ENCODE peak calls at places on chromosomes 5 and 9, in seven cellular contexts. Q is stomach, V is HCT116, G is Karpas-422, N is OCI-LY7, R is endodermal cell, A is cardiac muscle cell. K is an unnamed sample. For H3K4me1, the result is how much of the 10 kb centered on the place peaks cover.

GRCh38 chr5:16937023-16937379 is 913 bp upstream of the MYO10 start:
- DNase-seq in Q (peak), V (no peak), G (no peak), N (no peak), R (no peak), A (no peak), K (no peak)

GRCh38 chr5:175351126-175351525 is 92.9 kb downstream of the DRD1 start:
- DNase-seq in Q (no peak), V (no peak), G (no peak), N (no peak), R (no peak), A (no peak), K (peak)

GRCh38 chr5:6847896-6848295 is 134.7 kb downstream of the TENT4A start:
- DNase-seq in Q (no peak), V (no peak), G (no peak), N (no peak), R (no peak), A (no peak), K (no peak)

GRCh38 chr9:4842734-4843133 is 50.0 kb downstream of the RCL1 start:
- DNase-seq in Q (no peak), V (no peak), G (no peak), N (no peak), R (no peak), A (no peak), K (no peak)

GRCh38 chr5:127298036-127298429 is 7.4 kb downstream of the MEGF10 start:
- DNase-seq in Q (no peak), V (no peak), G (no peak), N (no peak), R (no peak), A (no peak), K (no peak)

GRCh38 chr9:6765396-6765795 is 7.6 kb downstream of the KDM4C start:
- DNase-seq in Q (no peak), V (no peak), G (no peak), N (no peak), R (no peak), A (no peak), K (no peak)

GRCh38 chr5:167626341-167627118 is 664.9 kb upstream of the WWC1 start:
- DNase-seq in Q (no peak), V (no peak), G (no peak), N (no peak), R (no peak), A (no peak), K (no peak)

GRCh38 chr5:169796731-169797130 is 159.7 kb downstream of the DOCK2 start:
- DNase-seq in Q (no peak), V (no peak), G (no peak), N (no peak), R (no peak), A (no peak), K (no peak)

GRCh38 chr9:95570150-95570549 is 53.4 kb upstream of the PTCH1 start:
- DNase-seq in Q (no peak), V (no peak), G (no peak), N (no peak), R (peak), A (no peak), K (peak)

GRCh38 chr9:95574176-95574575 is 57.4 kb upstream of the PTCH1 start:
- DNase-seq in Q (no peak), V (no peak), G (peak), N (peak), R (no peak), A (no peak), K (no peak)

GRCh38 chr9:95570646-95571045 is 53.9 kb upstream of the PTCH1 start:
- DNase-seq in Q (no peak), V (no peak), G (no peak), N (no peak), R (peak), A (no peak), K (peak)

GRCh38 chr9:95573463-95573862 is 56.7 kb upstream of the PTCH1 start:
- DNase-seq in Q (no peak), V (no peak), G (no peak), N (no peak), R (no peak), A (no peak), K (no peak)

DNA sequence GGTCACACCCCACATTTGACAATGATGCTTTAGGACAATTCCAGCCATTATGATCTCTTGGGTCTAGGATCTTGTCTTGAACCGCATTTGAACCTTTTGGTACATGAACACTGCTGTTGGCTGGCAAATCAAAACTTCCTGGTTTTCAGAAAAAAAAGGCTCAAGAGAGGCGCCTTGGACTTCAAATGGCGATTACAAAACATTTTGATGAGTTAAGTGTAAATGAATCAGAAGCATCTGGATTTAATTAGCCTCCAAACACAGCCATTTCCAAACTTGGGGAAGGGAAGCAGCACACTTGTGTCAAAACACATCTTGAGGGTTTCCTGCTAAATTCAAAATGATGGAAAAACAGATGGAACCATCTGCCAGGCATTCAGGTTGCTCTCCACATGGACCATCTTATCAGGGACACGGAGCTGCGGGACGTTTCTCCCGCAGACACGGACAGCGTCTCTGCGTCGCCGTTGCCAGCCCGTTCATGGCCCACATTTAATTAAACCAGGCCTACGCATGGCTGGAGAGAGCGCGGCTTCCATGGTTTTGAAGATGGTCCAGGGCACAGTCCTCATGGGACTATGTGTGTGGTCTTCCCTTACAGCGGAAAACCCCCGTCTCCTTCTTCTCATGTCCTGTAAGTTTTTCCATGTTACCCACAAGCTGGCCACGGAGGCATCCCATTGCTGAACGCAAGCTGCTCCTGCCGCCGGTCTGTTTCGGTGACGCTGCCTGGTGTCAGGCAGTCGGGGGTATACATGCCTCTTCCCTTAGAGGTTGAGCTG is 55.8 kb upstream of the PTCH1 start:
- DNase-seq in Q (no peak), V (no peak), G (no peak), N (no peak), R (no peak), A (no peak), K (peak)
- H3K4me3 ChIP-seq in Q (no peak), V (no peak), G (no peak), N (no peak), R (no peak), A (no peak), K (no peak)

GRCh38 chr5:62457071-62457470 is 44.5 kb downstream of the IPO11 start:
- DNase-seq in Q (no peak), V (no peak), G (no peak), N (no peak), R (no peak), A (no peak), K (no peak)
- H3K4me1 ChIP-seq in Q (under half), V (under half), G (under half), N (under half), R (under half), A (under half), K (under half)

DNA sequence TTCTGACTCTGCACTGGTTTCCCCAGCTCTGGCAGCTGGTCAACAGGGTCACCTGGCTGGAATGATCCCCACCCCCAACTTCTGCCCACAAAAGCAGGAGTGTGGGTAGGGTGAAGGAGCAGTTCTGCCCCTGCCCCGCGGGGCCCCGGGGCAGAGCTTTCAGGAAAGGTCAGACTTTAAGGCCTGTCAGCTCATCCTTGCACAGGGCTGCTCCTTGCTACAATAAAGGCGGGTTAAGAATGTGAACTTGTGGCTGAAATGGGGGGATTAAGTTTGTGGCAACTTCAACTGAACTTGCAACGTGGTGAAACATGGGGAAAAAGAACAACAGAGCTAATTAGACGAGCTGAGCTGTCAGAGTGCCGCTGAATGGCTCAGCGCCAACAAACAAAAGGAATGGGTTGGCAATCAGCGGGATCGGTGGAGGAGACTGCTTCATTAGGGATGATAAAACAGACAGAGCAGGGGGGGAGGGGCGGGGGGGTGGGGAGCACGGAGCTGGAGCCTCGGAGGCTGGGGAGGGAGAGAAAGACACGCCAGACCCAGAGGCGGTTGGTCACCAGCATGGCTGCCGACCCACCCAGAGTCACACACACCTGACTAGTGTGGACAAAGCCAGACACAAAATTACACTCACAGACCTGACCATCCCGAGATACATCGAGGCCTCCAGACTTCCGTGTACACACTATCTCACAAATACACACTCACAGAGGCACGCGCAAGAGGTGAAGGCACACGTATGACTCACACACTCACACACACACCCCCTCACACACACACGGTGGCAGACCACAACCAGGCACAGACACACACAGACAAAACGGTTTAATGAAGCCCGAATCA is 50.9 kb downstream of the CRB2 start:
- DNase-seq in Q (no peak), V (no peak), G (no peak), N (no peak), R (no peak), A (no peak), K (no peak)
- H3K4me3 ChIP-seq in Q (no peak), V (no peak), G (no peak), N (no peak), R (no peak), A (no peak), K (no peak)

DNA sequence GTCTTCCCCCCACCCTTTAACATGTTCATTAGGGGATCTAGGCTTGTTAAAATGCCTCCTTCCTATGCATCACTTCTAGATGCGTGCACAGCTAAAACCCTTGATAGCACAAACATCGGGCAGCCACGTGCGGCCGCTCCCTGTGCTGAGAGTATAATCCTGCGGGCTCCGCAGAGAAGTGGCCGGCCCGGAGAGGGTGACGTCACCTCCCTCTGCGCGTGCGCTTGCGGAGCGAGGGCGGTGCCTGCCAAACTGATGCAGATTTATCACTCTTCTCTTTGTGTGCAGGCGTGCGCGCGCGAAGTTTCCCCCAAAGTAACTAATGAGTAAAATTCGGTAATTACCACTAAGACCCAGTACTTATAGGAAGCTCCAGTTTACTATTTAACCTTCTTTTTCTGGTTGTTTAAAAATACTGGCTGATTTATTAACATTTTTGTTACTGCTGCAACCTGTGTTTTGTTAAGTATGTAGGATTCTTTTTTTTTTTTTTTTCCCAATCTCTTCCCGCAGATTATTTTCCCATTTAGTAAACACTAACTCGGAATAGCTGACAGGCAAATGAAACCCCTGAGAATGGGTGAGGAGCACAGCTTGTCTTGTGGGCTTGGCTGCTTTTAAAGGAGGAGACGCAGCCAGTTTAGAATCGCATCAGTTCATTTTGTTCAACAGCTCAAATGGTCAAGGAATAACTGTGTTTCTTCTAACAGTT is 121.6 kb downstream of the TRIO start:
- DNase-seq in Q (peak), V (peak), G (peak), N (peak), R (peak), A (peak), K (peak)
- H3K4me1 ChIP-seq in Q (under half), V (half or more), G (under half), N (under half), R (under half), A (under half), K (half or more)

DNA sequence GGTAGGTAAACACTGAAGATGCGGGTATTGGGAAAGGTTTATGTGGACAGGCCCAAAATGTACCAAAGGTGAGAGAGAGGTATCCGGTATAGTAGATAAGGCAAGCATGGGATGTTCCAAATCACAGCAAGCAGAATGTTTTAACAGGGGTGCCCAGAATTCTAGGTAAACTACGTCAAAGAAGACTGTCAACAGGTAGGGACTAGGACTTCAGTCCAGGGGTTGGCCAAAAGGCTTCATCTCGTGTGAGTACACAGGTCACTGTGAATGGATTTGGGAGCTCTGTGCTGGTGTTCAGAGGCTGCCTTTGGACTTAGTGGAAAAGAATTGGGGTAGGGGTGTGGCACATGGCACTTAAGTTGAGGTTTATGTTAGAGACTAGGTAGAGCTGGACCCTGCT is 66.4 kb downstream of the PIK3R1 start:
- DNase-seq in Q (no peak), V (no peak), G (no peak), N (no peak), R (no peak), A (no peak), K (no peak)
- H3K4me3 ChIP-seq in Q (peak), V (no peak), G (no peak), N (no peak), R (no peak), A (no peak), K (no peak)

DNA sequence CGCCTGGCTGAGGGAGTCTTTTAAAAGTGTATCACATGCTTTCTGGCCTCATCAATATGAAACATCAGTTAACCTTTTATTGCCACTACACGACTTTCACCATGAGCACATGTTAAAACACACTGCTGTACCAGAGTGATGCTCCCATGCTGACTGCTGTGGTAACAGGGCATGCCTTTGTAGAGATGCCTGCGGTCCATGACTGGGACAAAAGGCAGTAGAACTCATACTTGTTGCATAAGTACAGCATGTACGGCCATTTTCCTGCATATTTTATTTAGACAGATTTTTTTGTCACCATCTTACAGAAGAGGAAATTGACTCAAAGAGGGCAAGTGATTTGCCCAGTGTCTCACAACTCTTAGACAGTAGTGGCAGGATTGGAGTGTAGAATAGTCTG is 105.7 kb upstream of the ADAMTSL1 start:
- DNase-seq in Q (no peak), V (no peak), G (peak), N (no peak), R (no peak), A (no peak), K (no peak)
- H3K4me1 ChIP-seq in Q (under half), V (under half), G (under half), N (under half), R (under half), A (under half), K (under half)

GRCh38 chr5:172453986-172454354 is 355 bp downstream of the SH3PXD2B start:
- DNase-seq in Q (no peak), V (no peak), G (no peak), N (no peak), R (peak), A (no peak), K (peak)

GRCh38 chr5:172453206-172453985 is 929 bp downstream of the SH3PXD2B start:
- DNase-seq in Q (peak), V (peak), G (no peak), N (no peak), R (peak), A (peak), K (no peak)

GRCh38 chr5:172450861-172451695 is 3.2 kb downstream of the SH3PXD2B start:
- DNase-seq in Q (no peak), V (no peak), G (peak), N (peak), R (peak), A (peak), K (peak)

GRCh38 chr5:172451771-172452197 is 2.5 kb downstream of the SH3PXD2B start:
- DNase-seq in Q (peak), V (no peak), G (no peak), N (no peak), R (peak), A (no peak), K (peak)

DNA sequence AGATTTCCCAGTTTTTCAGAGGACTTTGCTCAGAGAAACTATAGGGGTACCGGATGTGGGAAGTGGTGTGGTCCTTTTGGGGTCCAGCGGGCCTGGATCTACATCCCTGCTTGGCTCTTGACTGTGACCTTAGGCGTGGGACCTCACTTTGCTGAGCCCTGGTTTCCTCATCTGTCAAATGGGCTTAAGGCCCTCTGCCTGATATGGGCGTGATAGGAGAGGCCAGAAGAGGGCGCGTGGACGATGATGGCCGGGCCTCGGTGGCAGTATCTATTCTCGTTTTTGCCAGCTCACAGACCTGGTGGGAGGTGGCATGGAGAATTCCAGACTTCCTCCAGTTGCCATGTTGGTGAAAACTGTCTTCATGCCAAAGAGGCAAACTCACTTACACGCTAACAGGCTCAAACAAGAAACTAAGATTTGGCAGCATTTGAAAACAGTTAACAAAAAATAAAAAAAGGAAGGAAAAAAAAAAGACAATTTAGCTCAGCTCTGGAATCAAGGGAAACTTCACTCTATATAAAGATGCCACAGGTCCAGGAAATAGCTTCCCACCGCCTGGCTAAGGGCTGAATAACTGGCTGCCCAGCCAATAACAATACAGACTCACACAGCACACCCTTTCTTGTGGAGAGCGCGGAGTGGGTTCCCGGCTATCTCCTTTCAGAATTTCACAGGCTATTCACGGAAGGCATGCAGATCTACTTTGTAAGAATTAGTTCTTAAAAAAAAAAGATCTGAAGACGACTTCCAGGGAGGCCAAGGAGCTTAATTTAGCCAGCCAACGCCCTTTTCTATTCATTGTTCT is 1.7 kb downstream of the SH3PXD2B start:
- DNase-seq in Q (peak), V (peak), G (no peak), N (no peak), R (peak), A (peak), K (peak)
- H3K4me3 ChIP-seq in Q (peak), V (peak), G (no peak), N (no peak), R (peak), A (peak), K (peak)

GRCh38 chr5:3597002-3597726 is 1.5 kb downstream of the IRX1 start:
- DNase-seq in Q (no peak), V (no peak), G (no peak), N (no peak), R (peak), A (peak), K (no peak)

GRCh38 chr5:3596261-3596825 is 711 bp downstream of the IRX1 start:
- DNase-seq in Q (no peak), V (no peak), G (no peak), N (no peak), R (peak), A (peak), K (no peak)

GRCh38 chr5:3598725-3599282 is 3.2 kb downstream of the IRX1 start:
- DNase-seq in Q (no peak), V (no peak), G (no peak), N (no peak), R (peak), A (peak), K (no peak)

GRCh38 chr5:3598236-3598635 is 2.6 kb downstream of the IRX1 start:
- DNase-seq in Q (no peak), V (no peak), G (no peak), N (no peak), R (no peak), A (peak), K (no peak)

GRCh38 chr5:3597727-3598082 is 2.1 kb downstream of the IRX1 start:
- DNase-seq in Q (no peak), V (no peak), G (no peak), N (no peak), R (peak), A (no peak), K (no peak)
- H3K4me1 ChIP-seq in Q (under half), V (under half), G (under half), N (under half), R (under half), A (under half), K (under half)

DNA sequence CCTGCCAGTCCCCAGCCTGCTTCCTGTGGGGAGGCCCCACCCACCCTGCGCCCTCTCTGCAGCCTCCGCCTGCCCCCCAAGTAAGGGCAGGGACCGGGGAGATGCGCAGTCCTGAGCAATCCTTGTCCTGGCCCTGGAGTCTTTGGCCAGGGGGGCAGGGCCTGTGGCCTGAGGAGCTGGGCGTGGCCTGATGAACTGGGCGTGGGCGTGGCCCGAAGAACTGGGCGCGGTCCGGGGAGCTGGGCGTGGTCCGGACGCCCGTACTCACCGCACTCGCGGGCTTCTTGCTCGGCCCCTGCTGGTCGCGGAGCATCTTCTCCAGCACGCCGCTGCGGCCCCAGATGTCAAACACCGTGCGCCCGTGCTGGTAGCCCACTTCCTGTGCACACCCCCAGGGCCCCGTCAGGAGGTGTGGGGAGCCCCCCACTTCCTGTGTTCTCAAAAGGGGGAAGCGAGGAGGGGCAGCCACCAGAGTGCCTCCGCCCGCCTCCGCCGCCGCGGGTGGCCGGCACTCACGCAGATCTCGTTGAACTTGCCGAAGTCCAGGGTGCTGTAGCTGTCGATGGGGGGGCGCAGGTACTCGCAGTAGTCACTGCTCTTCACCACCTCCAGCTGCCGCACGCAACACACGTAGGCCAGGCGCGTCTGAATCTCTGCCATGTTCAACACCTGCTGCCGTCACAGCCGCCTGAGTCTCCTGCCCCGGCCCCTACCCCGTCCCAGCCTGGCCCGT is 2.7 kb upstream of the NSMF start:
- DNase-seq in Q (peak), V (peak), G (peak), N (peak), R (peak), A (peak), K (no peak)
- H3K4me3 ChIP-seq in Q (no peak), V (peak), G (no peak), N (peak), R (no peak), A (no peak), K (no peak)